ENCODE peak calls at places on chromosomes 12 and 14, in four cellular contexts. Z is HepG2, W is K562, M is HCT116. R is an unnamed sample.

GRCh38 chr12:18849080-18849479 is 111.2 kb downstream of the CAPZA3 start:
- DNase-seq in Z (no peak), W (no peak), M (peak; percentile 31), R (no peak)

GRCh38 chr12:121802485-121802842 is 1.3 kb upstream of the SETD1B start:
- DNase-seq in Z (no peak), W (no peak), M (no peak), R (no peak)

GRCh38 chr12:69966409-69966808 is 141.4 kb downstream of the MYRFL start:
- DNase-seq in Z (peak; percentile 3), W (no peak), M (peak; percentile 65), R (no peak)

GRCh38 chr12:96445743-96446655 is 43.4 kb upstream of the CFAP54 start:
- DNase-seq in Z (no peak), W (peak; percentile 75), M (no peak), R (no peak)

GRCh38 chr12:110889361-110889760 is 31.0 kb downstream of the MYL2 start:
- DNase-seq in Z (no peak), W (no peak), M (no peak), R (no peak)

GRCh38 chr14:71242237-71242748 is 335.0 kb downstream of the PCNX1 start:
- DNase-seq in Z (no peak), W (no peak), M (no peak), R (no peak)

GRCh38 chr12:67764055-67764454 is 115.5 kb downstream of the DYRK2 start:
- DNase-seq in Z (no peak), W (no peak), M (no peak), R (no peak)

GRCh38 chr14:94165744-94166143 is 8.4 kb upstream of the PPP4R4 start:
- DNase-seq in Z (no peak), W (no peak), M (no peak), R (no peak)

GRCh38 chr14:97458302-97459137 is 661.3 kb downstream of the VRK1 start:
- DNase-seq in Z (no peak), W (no peak), M (no peak), R (no peak)

GRCh38 chr12:19646599-19646998 is 207.3 kb downstream of the AEBP2 start:
- DNase-seq in Z (no peak), W (no peak), M (no peak), R (no peak)

GRCh38 chr14:37623552-37623951 is 28.1 kb downstream of the TTC6 start:
- DNase-seq in Z (no peak), W (no peak), M (peak; percentile 1), R (no peak)

GRCh38 chr14:59360923-59361794 is 104.0 kb downstream of the GPR135 start:
- DNase-seq in Z (peak; percentile 59), W (peak; percentile 83), M (peak; percentile 86), R (no peak)

GRCh38 chr12:71190822-71191221 is 33.0 kb upstream of the TSPAN8 start:
- DNase-seq in Z (no peak), W (no peak), M (no peak), R (no peak)

GRCh38 chr12:66371982-66372381 is 69.7 kb downstream of the HELB start:
- DNase-seq in Z (no peak), W (no peak), M (no peak), R (no peak)

GRCh38 chr12:93908846-93909592 is 231.8 kb downstream of the CRADD start:
- DNase-seq in Z (no peak), W (no peak), M (no peak), R (no peak)

GRCh38 chr14:88559852-88560251 is 3.0 kb upstream of the ZC3H14 start:
- DNase-seq in Z (peak; percentile 53), W (no peak), M (no peak), R (no peak)

GRCh38 chr12:131912526-131913274 is 16.4 kb upstream of the PUS1 start:
- DNase-seq in Z (peak; percentile 24), W (no peak), M (peak; percentile 57), R (no peak)
- TF ChIP-seq TCF7L2 in Z (no peak), W (no peak), M (no peak), R (no peak)

GRCh38 chr12:49636979-49637378 is 13.6 kb downstream of the PRPF40B start:
- DNase-seq in Z (peak; percentile 58), W (peak; percentile 74), M (peak; percentile 22), R (no peak)
- H3K36me3 ChIP-seq in Z (no peaks in the 10 kb centered on the region), W (no peaks in the 10 kb centered on the region), M (peaks cover 3% of the 10 kb centered on the region), R (no peaks in the 10 kb centered on the region)

GRCh38 chr14:68254669-68255527 is 435.3 kb downstream of the RAD51B start:
- DNase-seq in Z (peak; percentile 83), W (no peak), M (no peak), R (no peak)

GRCh38 chr14:68253381-68253780 is 433.8 kb downstream of the RAD51B start:
- DNase-seq in Z (no peak), W (no peak), M (no peak), R (no peak)

GRCh38 chr14:68257969-68258368 is 438.4 kb downstream of the RAD51B start:
- DNase-seq in Z (no peak), W (no peak), M (no peak), R (no peak)

GRCh38 chr14:68253878-68254528 is 434.4 kb downstream of the RAD51B start:
- DNase-seq in Z (no peak), W (no peak), M (no peak), R (no peak)

DNA sequence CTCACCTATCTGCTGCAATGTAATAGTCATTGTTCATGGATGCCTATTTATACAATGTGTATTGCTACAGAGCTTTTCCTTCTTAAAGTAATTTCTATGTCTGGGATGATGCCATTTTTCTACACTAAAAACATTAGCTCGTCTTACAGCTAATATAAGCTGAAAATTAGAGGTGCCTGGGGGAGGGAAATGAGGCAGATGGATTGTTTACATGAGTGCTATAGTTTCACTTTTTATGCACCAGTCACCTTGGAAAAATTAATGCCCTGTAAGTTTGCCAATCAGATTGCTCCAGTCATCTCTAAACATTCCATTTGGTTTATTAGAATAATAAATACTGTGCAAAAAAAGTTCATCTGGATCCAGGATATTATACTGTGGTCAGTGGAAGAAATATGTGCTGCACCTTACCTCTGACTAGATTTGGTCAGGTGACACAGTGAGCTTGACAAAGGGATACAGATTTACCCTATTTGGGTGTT is 436.2 kb downstream of the RAD51B start:
- DNase-seq in Z (no peak), W (no peak), M (no peak), R (no peak)
- TF ChIP-seq TCF7L2 in Z (no peak), W (no peak), M (no peak), R (no peak)

GRCh38 chr12:130788515-130788914 is 50.5 kb downstream of the STX2 start:
- DNase-seq in Z (no peak), W (no peak), M (no peak), R (no peak)

GRCh38 chr12:130792926-130793849 is 45.9 kb downstream of the STX2 start:
- DNase-seq in Z (no peak), W (no peak), M (no peak), R (no peak)

GRCh38 chr12:130795906-130796305 is 43.1 kb downstream of the STX2 start:
- DNase-seq in Z (no peak), W (no peak), M (no peak), R (no peak)

GRCh38 chr12:130787445-130788410 is 51.3 kb downstream of the STX2 start:
- DNase-seq in Z (no peak), W (no peak), M (no peak), R (no peak)

GRCh38 chr12:130791699-130792098 is 47.4 kb downstream of the STX2 start:
- DNase-seq in Z (no peak), W (no peak), M (no peak), R (no peak)
- H3K36me3 ChIP-seq in Z (peaks cover 35% of the 10 kb centered on the region), W (peaks cover 70% of the 10 kb centered on the region), M (peaks cover 4% of the 10 kb centered on the region), R (peaks cover 5% of the 10 kb centered on the region)

DNA sequence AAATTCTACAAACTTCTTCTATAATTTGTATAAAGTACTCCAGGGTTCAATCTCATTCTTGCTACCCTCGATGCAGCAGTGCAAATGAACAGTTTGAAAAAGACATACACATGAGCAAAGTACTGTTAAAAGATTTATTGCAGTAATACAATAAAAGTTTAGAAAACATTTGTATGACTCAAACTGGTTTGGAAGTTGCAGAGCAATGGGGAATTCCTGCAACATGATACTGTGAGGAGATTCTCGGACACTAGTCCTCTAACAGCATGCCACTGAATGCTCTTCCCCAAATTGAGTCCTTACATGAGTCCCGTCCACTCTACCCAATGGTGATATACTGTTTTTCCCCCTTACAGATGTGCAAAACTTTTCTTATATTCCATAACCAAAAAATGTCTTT is 45.4 kb downstream of the ATG14 start:
- DNase-seq in Z (no peak), W (no peak), M (no peak), R (no peak)
- TF ChIP-seq TCF7L2 in Z (no peak), W (no peak), M (no peak), R (no peak)

DNA sequence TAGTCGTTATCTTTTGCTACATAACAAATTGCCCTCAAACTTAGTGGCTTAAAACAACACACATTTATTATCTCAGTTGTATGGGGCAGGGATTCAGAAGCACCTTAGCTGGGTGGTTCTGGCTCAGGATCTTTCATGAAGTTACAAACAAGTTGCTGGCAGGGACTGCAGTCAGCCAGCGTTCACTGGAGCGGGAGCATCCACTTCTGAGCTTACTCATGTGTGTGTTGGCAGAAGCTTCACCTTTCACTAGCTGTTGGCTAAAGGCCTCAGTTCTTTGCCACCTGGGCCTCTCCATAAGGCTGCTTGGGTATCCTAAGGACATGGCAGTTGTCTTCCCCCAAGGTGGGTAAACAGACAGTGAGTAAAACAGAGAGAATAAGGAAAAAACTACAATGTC is 365.7 kb downstream of the RPS29 start:
- DNase-seq in Z (no peak), W (no peak), M (no peak), R (no peak)
- H3K36me3 ChIP-seq in Z (no peaks in the 10 kb centered on the region), W (no peaks in the 10 kb centered on the region), M (no peaks in the 10 kb centered on the region), R (no peaks in the 10 kb centered on the region)

GRCh38 chr12:16437281-16437816 is 89.9 kb downstream of the MGST1 start:
- DNase-seq in Z (no peak), W (no peak), M (no peak), R (no peak)
- TF ChIP-seq TCF7L2 in Z (no peak), W (no peak), M (no peak), R (no peak)

R was measured in Panc1.